ENCODE peak calls at places on chromosomes 6 and 20, in ten cellular contexts. R is IMR-90, Q is psoas muscle, B is fibroblast of villous mesenchyme, Z is nephron progenitor cell, T is RWPE1, E is HFFc6, O is chondrocyte, S is GM10248, H is progenitor cell of endocrine pancreas. A is an unnamed sample.

GRCh38 chr6:145891565-145891964 is 72.6 kb downstream of the SHPRH start:
- DNase-seq in R (peak), Q (no peak), B (peak), Z (no peak), T (no peak), E (peak), O (no peak), S (no peak), H (no peak), A (no peak)

GRCh38 chr20:32606790-32607189 is 21.7 kb upstream of the NOL4L start:
- DNase-seq in R (no peak), Q (no peak), B (no peak), Z (no peak), T (no peak), E (no peak), O (no peak), S (no peak), H (no peak), A (no peak)

GRCh38 chr6:98433325-98433724 is 401.0 kb upstream of the POU3F2 start:
- DNase-seq in R (no peak), Q (no peak), B (no peak), Z (no peak), T (no peak), E (no peak), O (no peak), S (no peak), H (no peak), A (no peak)

GRCh38 chr20:5268449-5268848 is 48.3 kb downstream of the PROKR2 start:
- DNase-seq in R (no peak), Q (no peak), B (no peak), Z (no peak), T (peak), E (no peak), O (no peak), S (no peak), H (no peak), A (no peak)

GRCh38 chr6:147566244-147566898 is 57.9 kb downstream of the SAMD5 start:
- DNase-seq in R (no peak), Q (no peak), B (no peak), Z (peak), T (no peak), E (no peak), O (no peak), S (no peak), H (no peak), A (no peak)

GRCh38 chr6:24356310-24357035 is 1.4 kb downstream of the DCDC2 start:
- DNase-seq in R (no peak), Q (no peak), B (no peak), Z (no peak), T (no peak), E (no peak), O (no peak), S (no peak), H (no peak), A (no peak)

GRCh38 chr6:65760285-65760684 is 53.3 kb upstream of the EYS start:
- DNase-seq in R (peak), Q (no peak), B (no peak), Z (no peak), T (peak), E (no peak), O (no peak), S (no peak), H (no peak), A (no peak)

GRCh38 chr6:99458319-99458718 is 33.2 kb upstream of the PNISR start:
- DNase-seq in R (peak), Q (no peak), B (peak), Z (no peak), T (no peak), E (peak), O (no peak), S (no peak), H (no peak), A (no peak)

GRCh38 chr6:18405477-18406293 is 18.5 kb downstream of the RNF144B start:
- DNase-seq in R (peak), Q (no peak), B (peak), Z (no peak), T (peak), E (peak), O (no peak), S (no peak), H (no peak), A (no peak)

GRCh38 chr20:59514554-59514953 is 89.8 kb upstream of the PHACTR3 start:
- DNase-seq in R (no peak), Q (no peak), B (no peak), Z (no peak), T (no peak), E (no peak), O (no peak), S (no peak), H (no peak), A (no peak)

GRCh38 chr20:59518881-59519706 is 85.2 kb upstream of the PHACTR3 start:
- DNase-seq in R (peak), Q (no peak), B (peak), Z (peak), T (peak), E (peak), O (no peak), S (peak), H (no peak), A (peak)

GRCh38 chr20:59519707-59520014 is 84.7 kb upstream of the PHACTR3 start:
- DNase-seq in R (no peak), Q (no peak), B (no peak), Z (no peak), T (no peak), E (no peak), O (no peak), S (no peak), H (no peak), A (no peak)

GRCh38 chr20:59515906-59516209 is 88.5 kb upstream of the PHACTR3 start:
- DNase-seq in R (no peak), Q (no peak), B (no peak), Z (no peak), T (no peak), E (no peak), O (no peak), S (no peak), H (no peak), A (no peak)

DNA sequence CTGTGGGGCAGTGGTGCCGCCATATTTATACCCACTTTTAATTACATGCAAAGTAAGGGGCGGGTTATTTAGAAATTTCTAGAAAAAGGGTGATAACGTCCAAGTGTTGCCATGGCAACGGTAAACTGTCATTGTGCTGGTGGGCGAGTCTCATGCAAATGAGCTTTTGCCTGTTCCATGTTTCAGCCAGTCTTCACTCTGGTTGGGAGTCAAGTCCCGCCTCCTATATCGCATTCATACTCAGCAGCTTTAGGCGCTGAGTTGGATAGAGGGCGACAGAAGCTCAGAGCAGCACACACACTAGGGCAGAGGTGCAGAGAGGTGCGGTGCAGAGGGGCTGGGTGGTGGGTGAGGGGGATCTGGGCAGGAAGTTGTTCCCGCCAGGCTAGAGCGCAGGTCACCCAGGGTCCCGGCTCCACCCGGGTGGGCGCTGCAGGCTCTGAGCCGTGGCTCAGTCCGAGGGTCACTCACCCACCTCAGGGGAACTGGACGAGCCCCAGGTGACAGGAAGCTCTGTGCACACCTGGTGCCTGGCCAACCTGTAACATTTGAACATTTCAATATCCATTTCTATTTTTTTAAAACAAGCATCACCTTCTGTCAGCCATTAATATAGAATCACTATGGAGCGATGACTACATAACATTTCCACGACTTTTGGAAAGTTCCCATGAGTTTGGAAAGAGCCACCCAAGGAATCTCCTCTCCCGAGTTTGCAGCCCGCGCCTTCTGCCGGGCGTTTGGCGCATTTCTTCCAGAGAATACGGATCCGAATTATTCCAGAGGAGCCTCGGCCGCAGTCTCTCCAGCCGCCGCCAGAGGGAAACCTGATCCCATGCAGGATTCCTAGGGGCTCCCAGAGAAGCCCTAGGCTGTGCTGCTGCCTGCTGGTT is 89.1 kb upstream of the PHACTR3 start:
- DNase-seq in R (peak), Q (peak), B (peak), Z (peak), T (peak), E (peak), O (no peak), S (no peak), H (peak), A (peak)
- TF ChIP-seq CTCF in R (peak), Q (peak), B (peak), Z (peak), T (peak), E (peak), O (peak), S (peak), H (peak), A (peak)

DNA sequence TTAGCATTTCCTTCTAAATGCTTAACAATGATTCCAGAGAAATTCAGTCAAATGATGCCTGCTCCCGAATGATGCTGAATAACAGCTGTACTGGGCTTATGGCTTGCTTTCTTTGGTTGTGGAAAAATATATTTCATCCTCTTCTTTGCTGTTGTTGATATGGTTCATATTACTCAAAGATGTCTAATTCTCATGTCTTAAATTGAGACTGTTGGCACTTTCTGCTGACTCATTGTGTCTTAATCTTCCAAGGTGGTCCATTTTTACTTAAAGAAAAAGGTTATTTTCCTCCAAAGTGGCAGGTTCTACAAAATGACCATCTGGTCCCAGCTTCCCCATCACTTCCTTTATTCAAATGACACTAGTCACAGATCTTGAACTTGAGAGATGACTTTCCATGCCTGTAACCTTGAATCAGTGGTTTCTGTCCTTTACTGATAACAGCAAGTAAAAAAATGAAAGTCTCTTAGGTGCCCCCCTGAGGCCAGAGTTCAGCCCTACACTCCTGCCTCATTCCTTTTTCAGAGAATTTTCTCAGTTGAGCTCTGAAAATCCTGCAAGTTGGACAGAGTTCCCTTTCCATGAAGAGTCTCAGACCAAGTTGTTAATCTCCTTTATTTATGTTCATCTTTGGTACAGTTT is 6.9 kb downstream of the SNAP25 start:
- DNase-seq in R (no peak), Q (no peak), B (no peak), Z (peak), T (no peak), E (no peak), O (no peak), S (no peak), H (no peak), A (no peak)
- TF ChIP-seq CTCF in R (peak), Q (no peak), B (peak), Z (peak), T (peak), E (peak), O (no peak), S (no peak), H (peak), A (peak)

GRCh38 chr20:8663424-8663823 is 405.5 kb upstream of the PLCB4 start:
- DNase-seq in R (no peak), Q (no peak), B (no peak), Z (no peak), T (no peak), E (no peak), O (no peak), S (no peak), H (no peak), A (no peak)

GRCh38 chr20:8661229-8662023 is 407.5 kb upstream of the PLCB4 start:
- DNase-seq in R (no peak), Q (no peak), B (no peak), Z (no peak), T (no peak), E (no peak), O (no peak), S (no peak), H (no peak), A (no peak)

GRCh38 chr20:8667306-8667705 is 401.6 kb upstream of the PLCB4 start:
- DNase-seq in R (no peak), Q (peak), B (no peak), Z (no peak), T (no peak), E (no peak), O (no peak), S (no peak), H (no peak), A (no peak)

GRCh38 chr20:8662433-8662954 is 406.4 kb upstream of the PLCB4 start:
- DNase-seq in R (no peak), Q (no peak), B (no peak), Z (no peak), T (no peak), E (no peak), O (no peak), S (no peak), H (no peak), A (no peak)

DNA sequence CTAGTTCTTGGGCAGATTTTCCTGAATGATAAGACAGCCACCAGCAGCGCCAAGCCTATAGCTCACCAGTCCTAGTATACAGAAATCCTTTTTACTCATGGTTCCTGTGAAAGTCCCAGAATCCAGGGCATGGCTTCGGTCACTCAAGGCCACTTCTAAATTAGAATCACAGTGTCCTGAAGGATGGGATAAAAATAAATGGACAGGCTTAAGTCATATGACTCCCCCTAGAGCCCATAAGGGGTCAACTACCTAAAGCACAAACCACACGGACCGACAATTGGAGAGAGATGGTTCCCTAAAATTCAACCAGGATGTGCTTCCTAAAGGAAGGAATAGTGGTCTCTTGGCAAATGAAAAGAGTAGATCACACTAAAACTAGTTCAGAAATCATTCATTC is 404.1 kb upstream of the PLCB4 start:
- DNase-seq in R (no peak), Q (no peak), B (no peak), Z (no peak), T (no peak), E (no peak), O (no peak), S (no peak), H (no peak), A (no peak)
- TF ChIP-seq CTCF in R (no peak), Q (peak), B (no peak), Z (peak), T (no peak), E (peak), O (peak), S (no peak), H (no peak), A (no peak)

GRCh38 chr6:90082847-90083246 is 188.6 kb downstream of the GJA10 start:
- DNase-seq in R (no peak), Q (no peak), B (no peak), Z (no peak), T (no peak), E (no peak), O (no peak), S (no peak), H (no peak), A (no peak)

GRCh38 chr6:90083891-90084290 is 189.6 kb downstream of the GJA10 start:
- DNase-seq in R (no peak), Q (no peak), B (no peak), Z (no peak), T (no peak), E (no peak), O (no peak), S (peak), H (no peak), A (no peak)

GRCh38 chr6:90087103-90087833 is 193.0 kb downstream of the GJA10 start:
- DNase-seq in R (peak), Q (no peak), B (peak), Z (no peak), T (peak), E (no peak), O (no peak), S (no peak), H (no peak), A (no peak)

GRCh38 chr6:90088009-90088408 is 193.7 kb downstream of the GJA10 start:
- DNase-seq in R (peak), Q (no peak), B (peak), Z (no peak), T (peak), E (no peak), O (no peak), S (no peak), H (no peak), A (no peak)

DNA sequence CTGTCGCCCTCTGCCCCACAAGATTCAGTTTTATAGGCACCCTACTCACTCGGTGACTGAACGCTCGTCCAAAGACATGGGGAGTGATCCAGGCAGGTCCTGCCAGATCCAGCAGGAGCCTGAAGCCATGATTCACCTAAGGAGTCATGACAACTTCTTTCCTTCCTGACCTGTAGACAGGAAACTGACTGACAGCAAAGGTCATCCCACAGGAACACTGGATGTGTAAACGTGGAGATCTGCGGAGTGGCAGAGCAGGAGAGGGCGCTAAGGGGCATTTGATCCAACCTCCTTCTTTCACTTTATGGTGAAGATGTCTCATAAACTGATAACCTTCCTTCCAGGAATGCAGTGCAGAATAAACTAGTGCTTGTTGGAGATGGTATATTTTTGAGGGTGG is 192.2 kb downstream of the GJA10 start:
- DNase-seq in R (peak), Q (no peak), B (peak), Z (no peak), T (peak), E (no peak), O (no peak), S (no peak), H (no peak), A (no peak)
- TF ChIP-seq CTCF in R (no peak), Q (no peak), B (no peak), Z (no peak), T (no peak), E (no peak), O (no peak), S (no peak), H (no peak), A (no peak)

DNA sequence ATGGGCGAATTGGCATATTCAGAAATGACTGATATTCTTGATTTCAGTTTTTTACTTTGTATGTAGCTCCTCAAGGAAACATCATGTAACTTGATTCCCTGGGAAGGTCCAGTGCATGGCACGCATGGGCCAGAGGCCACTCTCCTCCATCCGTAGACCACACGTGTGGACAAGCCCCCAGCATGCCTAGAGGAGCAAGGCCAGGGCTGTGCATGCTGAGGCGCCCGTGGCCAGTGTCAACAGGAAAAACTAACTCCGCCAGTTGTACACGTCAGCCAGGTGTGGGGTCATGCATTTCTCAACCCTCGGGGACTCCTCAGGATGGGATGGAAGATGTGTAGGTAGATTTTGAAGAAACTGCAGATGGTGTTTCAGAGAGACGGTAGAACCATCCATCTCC is 37.8 kb upstream of the CD93 start:
- DNase-seq in R (no peak), Q (no peak), B (no peak), Z (no peak), T (no peak), E (no peak), O (no peak), S (no peak), H (no peak), A (no peak)
- TF ChIP-seq CTCF in R (no peak), Q (no peak), B (no peak), Z (no peak), T (no peak), E (no peak), O (no peak), S (no peak), H (no peak), A (no peak)

DNA sequence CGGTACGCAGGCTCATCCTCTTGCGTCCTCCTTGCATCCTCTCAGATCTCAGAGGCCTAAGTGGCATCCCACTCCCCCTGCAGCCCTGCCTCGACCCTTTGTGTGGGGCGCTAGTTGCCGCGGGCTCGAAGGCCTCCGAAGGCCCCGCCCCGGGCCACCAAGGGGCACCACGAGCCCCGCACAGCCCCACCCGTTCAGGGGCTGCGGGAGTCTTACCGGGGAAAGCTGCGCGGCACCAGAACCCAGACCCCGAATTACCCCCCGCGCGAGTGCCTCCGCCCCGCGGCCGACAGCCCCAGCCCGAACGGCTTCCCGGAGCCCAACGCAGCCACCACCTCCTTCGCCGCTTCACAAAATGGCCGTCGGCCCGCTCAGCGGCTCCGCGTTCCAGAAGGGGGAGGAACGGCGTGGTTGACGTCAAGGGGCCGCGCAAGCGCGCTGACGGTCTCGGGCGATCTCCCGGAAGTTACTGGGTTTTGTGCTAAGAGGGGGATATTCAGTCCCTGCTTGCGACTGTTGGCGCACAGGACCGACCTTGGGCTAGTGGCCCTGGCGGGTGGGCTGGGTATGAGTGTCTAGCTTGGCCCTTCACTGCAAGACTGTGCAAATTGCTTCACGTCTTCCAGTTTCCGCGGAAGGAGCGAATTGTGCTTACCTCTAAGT is at the start of the genes CPNE1 and RBM12:
- DNase-seq in R (peak), Q (peak), B (peak), Z (peak), T (peak), E (peak), O (peak), S (peak), H (peak), A (peak)
- TF ChIP-seq CTCF in R (no peak), Q (no peak), B (no peak), Z (no peak), T (no peak), E (no peak), O (peak), S (no peak), H (no peak), A (no peak)

A was measured in D721Med.